ENCODE peak calls at places on chromosomes 6 and 20, in eight cellular contexts. W, H, G, U, S, Z, D and I are unnamed samples. For H3K4me1 and H3K27me3, the result is how much of the 10 kb centered on the place peaks cover.

GRCh38 chr6:107116328-107116892 is 1.1 kb upstream of the BEND3 start:
- DNase-seq in D (no peak), S (peak), Z (no peak), G (peak), W (no peak), H (no peak), U (no peak), I (no peak)

GRCh38 chr6:41504526-41505021 is 41.6 kb upstream of the FOXP4 start:
- DNase-seq in G (no peak), H (no peak), D (no peak), Z (no peak), W (no peak), S (no peak), U (no peak), I (no peak)

GRCh38 chr6:142737368-142738060 is 207.5 kb downstream of the HIVEP2 start:
- DNase-seq in H (no peak), G (no peak), Z (no peak), D (no peak), U (no peak), S (no peak), W (no peak), I (no peak)

GRCh38 chr20:45100563-45101245 is at the start of gene KCNS1:
- DNase-seq in D (no peak), H (no peak), W (no peak), Z (peak), U (no peak), S (no peak), G (peak), I (no peak)

GRCh38 chr6:125194980-125195379 is 41.4 kb downstream of the TPD52L1 start:
- DNase-seq in D (no peak), Z (no peak), U (no peak), W (no peak), G (no peak), S (no peak), H (no peak), I (no peak)

GRCh38 chr6:127347188-127347587 is 3.8 kb upstream of the ECHDC1 start:
- DNase-seq in Z (no peak), D (no peak), G (no peak), U (no peak), W (no peak), H (no peak), S (no peak), I (no peak)

GRCh38 chr6:132512342-132512637 is 626 bp downstream of the STX7 start:
- DNase-seq in U (no peak), Z (no peak), G (no peak), D (no peak), S (no peak), W (no peak), H (no peak), I (no peak)

GRCh38 chr6:168609026-168609685 is 168.2 kb downstream of the SMOC2 start:
- DNase-seq in D (no peak), G (no peak), Z (no peak), U (no peak), S (no peak), H (no peak), W (no peak), I (no peak)

GRCh38 chr6:96841241-96841824 is 4.1 kb upstream of the GPR63 start:
- DNase-seq in W (no peak), U (no peak), G (no peak), H (no peak), S (no peak), Z (no peak), D (no peak), I (no peak)

GRCh38 chr6:45592991-45593390 is 215.3 kb upstream of the SUPT3H start:
- DNase-seq in S (no peak), Z (no peak), H (no peak), G (no peak), U (no peak), W (no peak), D (no peak), I (no peak)

GRCh38 chr6:33901822-33902816 is 98.3 kb upstream of the MLN start:
- DNase-seq in G (no peak), W (no peak), D (no peak), U (no peak), S (no peak), Z (no peak), H (no peak), I (no peak)
- H3K4me1 ChIP-seq in G (under half), W (under half), D (under half), U (under half), S (under half), Z (under half), H (under half), I (under half)

GRCh38 chr6:50819527-50819905 is 845 bp downstream of the TFAP2B start:
- DNase-seq in D (no peak), Z (no peak), S (no peak), H (no peak), U (no peak), G (no peak), W (no peak), I (no peak)

GRCh38 chr6:50816947-50817637 is 1.6 kb upstream of the TFAP2B start:
- DNase-seq in U (no peak), H (no peak), S (no peak), W (no peak), D (no peak), G (no peak), Z (no peak), I (no peak)

GRCh38 chr6:50816115-50816675 is 2.5 kb upstream of the TFAP2B start:
- DNase-seq in H (peak), G (no peak), U (peak), S (peak), D (peak), Z (no peak), W (peak), I (peak)

GRCh38 chr6:50818673-50819072 is at the start of gene TFAP2B:
- DNase-seq in U (no peak), H (no peak), G (no peak), S (no peak), D (no peak), W (no peak), Z (no peak), I (no peak)

DNA sequence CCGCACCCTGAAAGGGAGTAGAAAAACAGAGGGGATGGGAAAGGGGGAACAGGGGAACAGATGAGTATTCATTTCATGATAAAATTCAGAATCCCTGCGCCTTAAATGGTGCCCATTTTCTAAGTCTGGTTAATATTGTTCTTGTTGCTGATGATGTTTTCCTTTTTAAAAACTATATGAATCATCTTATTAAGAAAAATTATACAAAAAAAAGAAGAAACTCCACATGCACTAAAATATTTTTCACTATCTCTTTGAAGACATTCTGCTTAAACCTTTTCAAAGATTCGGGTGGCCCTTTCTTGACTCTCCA is 1.1 kb upstream of the TFAP2B start:
- DNase-seq in Z (no peak), D (no peak), S (no peak), U (no peak), H (no peak), G (no peak), W (no peak), I (no peak)
- H3K27me3 ChIP-seq in Z (half or more), D (under half), S (half or more), U (under half), H (half or more), G (under half), W (under half), I (half or more)

DNA sequence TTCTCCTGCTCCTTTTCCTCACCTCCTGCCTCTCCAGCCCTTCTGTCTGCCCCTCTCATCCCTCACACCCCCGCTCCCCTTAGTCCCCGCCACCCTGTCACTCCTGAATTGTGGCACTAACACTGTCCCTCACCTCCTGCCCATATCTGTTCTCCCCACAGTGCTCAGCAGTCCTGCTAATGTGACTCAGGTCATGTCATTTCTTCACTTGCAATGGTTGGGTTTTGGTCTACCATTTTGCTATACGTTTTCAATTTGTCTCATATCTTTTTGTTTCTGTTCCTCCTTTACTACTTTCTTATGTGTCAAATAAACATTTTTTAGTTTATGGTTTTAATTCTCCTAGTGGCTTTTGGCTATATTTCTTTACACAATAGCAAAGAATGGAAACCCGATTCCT is 1.3 kb upstream of the HLA-B start:
- DNase-seq in Z (no peak), W (no peak), G (no peak), H (no peak), U (no peak), D (no peak), S (no peak), I (no peak)
- H3K4me3 ChIP-seq in Z (no peak), W (no peak), G (no peak), H (no peak), U (peak), D (no peak), S (no peak), I (peak)

DNA sequence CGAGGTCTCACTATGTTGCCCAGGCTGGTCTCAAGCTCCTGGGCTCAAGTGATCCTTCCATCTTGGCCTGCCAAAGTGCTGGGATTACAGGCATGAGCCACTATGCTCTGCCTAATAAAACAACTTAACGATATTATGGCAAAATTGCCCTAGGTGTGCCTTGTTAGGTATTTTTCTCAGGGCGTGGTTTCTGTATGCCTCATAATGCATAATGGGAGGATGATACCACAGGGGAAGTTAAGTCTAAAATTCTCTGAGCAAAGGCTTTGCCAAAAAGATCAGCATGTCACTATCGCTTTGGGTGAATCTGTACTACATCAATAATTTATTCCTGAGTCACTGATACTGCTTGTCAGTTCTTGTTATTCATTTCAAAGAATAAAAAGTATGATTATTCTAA is 15.9 kb upstream of the LOC128125822 start:
- DNase-seq in S (no peak), U (no peak), G (no peak), D (no peak), Z (no peak), W (no peak), H (no peak), I (no peak)
- H3K4me1 ChIP-seq in S (under half), U (under half), G (under half), D (under half), Z (under half), W (under half), H (under half), I (under half)

GRCh38 chr6:18281564-18281963 is 17.2 kb upstream of the DEK start:
- DNase-seq in H (no peak), W (no peak), S (no peak), D (no peak), Z (no peak), U (no peak), G (no peak), I (no peak)
- H3K27me3 ChIP-seq in H (half or more), W (under half), S (under half), D (under half), Z (under half), U (under half), G (under half), I (under half)

GRCh38 chr20:35410613-35411012 is 1.2 kb downstream of the UQCC1 start:
- DNase-seq in U (no peak), H (no peak), W (no peak), S (no peak), G (no peak), D (no peak), Z (no peak), I (no peak)

GRCh38 chr20:35405775-35406174 is 6.0 kb downstream of the UQCC1 start:
- DNase-seq in H (no peak), D (no peak), Z (no peak), W (no peak), G (no peak), S (no peak), U (no peak), I (no peak)

GRCh38 chr20:35409542-35409941 is 2.2 kb downstream of the UQCC1 start:
- DNase-seq in U (no peak), G (no peak), S (no peak), Z (no peak), W (no peak), H (no peak), D (no peak), I (no peak)

GRCh38 chr20:35408270-35408669 is 3.5 kb downstream of the UQCC1 start:
- DNase-seq in Z (no peak), U (no peak), W (no peak), D (no peak), G (no peak), H (no peak), S (no peak), I (no peak)

GRCh38 chr20:35404614-35405259 is 7.0 kb downstream of the UQCC1 start:
- DNase-seq in G (no peak), U (no peak), D (no peak), S (no peak), Z (no peak), W (no peak), H (no peak), I (no peak)
- H3K4me3 ChIP-seq in G (no peak), U (no peak), D (no peak), S (no peak), Z (no peak), W (no peak), H (no peak), I (no peak)

GRCh38 chr6:161736341-161736740 is 462.5 kb upstream of the AGPAT4 start:
- DNase-seq in G (no peak), S (no peak), W (no peak), U (no peak), H (no peak), Z (no peak), D (no peak), I (no peak)

GRCh38 chr6:161740486-161740885 is 466.6 kb upstream of the AGPAT4 start:
- DNase-seq in Z (no peak), G (no peak), H (no peak), W (no peak), S (no peak), D (no peak), U (no peak), I (no peak)

GRCh38 chr6:161736796-161737292 is 463.0 kb upstream of the AGPAT4 start:
- DNase-seq in W (no peak), Z (no peak), G (no peak), H (no peak), D (no peak), S (no peak), U (no peak), I (no peak)
- H3K4me1 ChIP-seq in W (under half), Z (under half), G (under half), H (under half), D (under half), S (under half), U (under half), I (under half)

DNA sequence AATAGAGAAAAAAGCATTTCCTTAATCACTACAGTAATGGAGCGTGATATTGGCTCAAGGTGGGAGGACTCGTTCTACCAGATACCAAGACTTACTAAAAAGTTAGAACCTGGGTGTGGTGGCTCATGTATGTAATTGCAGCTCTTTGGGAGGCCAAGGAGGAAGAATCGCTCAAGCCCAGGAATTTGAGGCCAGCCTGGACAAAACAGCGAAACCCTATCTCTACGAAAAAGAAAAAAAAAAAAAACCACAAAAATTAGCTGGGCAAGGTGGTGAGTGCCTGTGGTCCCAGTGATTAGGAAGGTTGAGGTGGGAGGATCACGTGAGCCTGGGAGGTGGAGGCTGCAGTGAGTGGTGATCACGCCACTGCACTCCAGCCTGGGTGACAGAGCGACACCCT is 24.0 kb upstream of the ATRN start:
- DNase-seq in G (no peak), U (no peak), D (no peak), W (no peak), H (no peak), Z (no peak), S (no peak), I (no peak)
- H3K27me3 ChIP-seq in G (under half), U (under half), D (under half), W (under half), H (under half), Z (under half), S (under half), I (under half)

DNA sequence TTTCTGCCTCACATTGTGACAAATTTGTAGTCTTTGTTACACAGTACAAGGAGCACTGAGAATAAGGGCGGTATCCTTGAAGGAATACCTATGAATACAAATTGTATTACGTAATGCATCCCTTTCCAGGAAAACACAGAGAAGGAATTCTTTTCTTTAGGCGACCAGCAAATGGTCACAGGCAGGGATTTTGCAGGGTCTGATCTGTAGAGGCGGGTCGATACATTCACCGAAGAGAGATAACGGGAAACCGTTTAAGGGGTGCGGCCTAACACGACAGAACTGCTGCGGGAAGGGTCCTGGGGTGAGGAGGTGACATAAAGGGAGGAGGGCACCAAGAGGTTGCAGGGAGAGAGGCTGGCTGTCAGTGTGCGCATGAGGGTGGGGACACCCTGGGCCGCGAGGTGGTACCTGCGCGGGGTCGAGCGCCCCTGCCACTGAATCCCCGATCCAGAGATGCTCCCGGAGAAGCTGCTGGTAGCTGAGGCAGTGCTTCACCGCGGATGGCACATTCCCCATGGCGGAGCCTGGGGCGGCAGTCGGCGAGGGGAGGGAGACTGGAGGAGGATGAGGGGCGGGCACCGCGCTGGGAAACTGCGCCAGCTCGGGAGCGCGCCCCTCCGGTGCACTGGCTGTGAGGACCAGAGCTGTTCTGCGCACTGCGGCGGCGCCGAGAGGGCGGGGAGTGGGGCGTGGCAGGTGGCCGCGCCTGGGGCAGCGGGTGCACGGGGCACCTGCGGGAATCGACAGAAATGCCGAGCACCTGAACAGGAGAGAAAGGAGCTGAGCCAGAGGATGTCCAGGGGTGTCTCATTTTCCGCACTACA is at the start of gene HMGCLL1:
- DNase-seq in Z (peak), U (peak), S (peak), G (peak), H (peak), D (no peak), W (no peak), I (no peak)
- H3K4me3 ChIP-seq in Z (peak), U (peak), S (peak), G (peak), H (peak), D (peak), W (peak), I (peak)

GRCh38 chr6:24918641-24919403 is 16.9 kb downstream of the RIPOR2 start:
- DNase-seq in H (no peak), S (no peak), Z (no peak), D (no peak), G (no peak), W (no peak), U (peak), I (peak)
- H3K4me1 ChIP-seq in H (under half), S (under half), Z (under half), D (under half), G (under half), W (under half), U (under half), I (under half)